ENCODE peak calls at places on chromosome 3, in five cellular contexts. Y, C, N, U and A are unnamed samples.

GRCh38 chr3:179355996-179356395 is 8.5 kb downstream of the MFN1 start:
- DNase-seq in Y (no peak), U (no peak), N (no peak), C (no peak), A (no peak)

GRCh38 chr3:153195480-153195879 is 33.5 kb downstream of the RAP2B start:
- DNase-seq in U (no peak), C (no peak), N (no peak), Y (no peak), A (no peak)

GRCh38 chr3:41710646-41711388 is 251.1 kb downstream of the ULK4 start:
- DNase-seq in N (no peak), C (no peak), U (peak), Y (no peak), A (no peak)

GRCh38 chr3:23806322-23807160 is 786 bp downstream of the UBE2E1 start:
- DNase-seq in Y (peak), U (peak), N (peak), C (peak), A (no peak)

GRCh38 chr3:117264204-117264994 is 554.8 kb downstream of the TUSC7 start:
- DNase-seq in U (no peak), N (no peak), C (no peak), Y (no peak), A (no peak)

GRCh38 chr3:151395806-151396205 is 11.3 kb upstream of the P2RY12 start:
- DNase-seq in Y (no peak), N (no peak), U (peak), C (no peak), A (no peak)

GRCh38 chr3:186841637-186842036 is 873 bp upstream of the ADIPOQ start:
- DNase-seq in Y (no peak), N (no peak), C (no peak), U (no peak), A (no peak)

GRCh38 chr3:42612147-42612680 is 11.7 kb downstream of the NKTR start:
- DNase-seq in Y (no peak), N (no peak), C (no peak), U (no peak), A (no peak)

GRCh38 chr3:137867611-137868010 is 103.5 kb downstream of the SOX14 start:
- DNase-seq in C (no peak), U (no peak), N (no peak), Y (no peak), A (no peak)

GRCh38 chr3:84836961-84837360 is 121.8 kb upstream of the CADM2 start:
- DNase-seq in N (no peak), Y (no peak), C (peak), U (no peak), A (no peak)

GRCh38 chr3:39146083-39146501 is 7.3 kb downstream of the CSRNP1 start:
- DNase-seq in Y (no peak), C (peak), N (no peak), U (no peak), A (peak)

GRCh38 chr3:132220986-132221385 is 96.2 kb upstream of the ACP3 start:
- DNase-seq in N (no peak), C (no peak), Y (no peak), U (no peak), A (no peak)

GRCh38 chr3:161266731-161267150 is 45.6 kb downstream of the NMD3 start:
- DNase-seq in C (no peak), U (peak), Y (no peak), N (no peak), A (no peak)

GRCh38 chr3:13263770-13264467 is 156.2 kb downstream of the NUP210 start:
- DNase-seq in Y (no peak), U (no peak), C (peak), N (no peak), A (no peak)

GRCh38 chr3:122088519-122088918 is 33.4 kb downstream of the CD86 start:
- DNase-seq in C (no peak), Y (no peak), U (no peak), N (no peak), A (no peak)

GRCh38 chr3:168248383-168249047 is 152.8 kb upstream of the GOLIM4 start:
- DNase-seq in U (peak), Y (no peak), N (no peak), C (no peak), A (no peak)

GRCh38 chr3:24923565-24923964 is 428.9 kb upstream of the THRB start:
- DNase-seq in U (no peak), N (no peak), C (no peak), Y (no peak), A (no peak)

GRCh38 chr3:24680214-24680967 is 185.7 kb upstream of the THRB start:
- DNase-seq in U (no peak), N (peak), C (peak), Y (peak), A (no peak)

GRCh38 chr3:56753206-56753605 is 48.5 kb downstream of the ARHGEF3 start:
- DNase-seq in Y (no peak), N (no peak), C (no peak), U (peak), A (no peak)

GRCh38 chr3:118425272-118425837 is 609.3 kb downstream of the IGSF11 start:
- DNase-seq in C (no peak), Y (no peak), N (no peak), U (no peak), A (no peak)

GRCh38 chr3:55819005-55819404 is 331.9 kb upstream of the WNT5A start:
- DNase-seq in N (no peak), C (no peak), Y (no peak), U (no peak), A (no peak)

GRCh38 chr3:143749926-143750325 is 98.3 kb downstream of the SLC9A9 start:
- DNase-seq in N (no peak), C (no peak), U (no peak), Y (no peak), A (no peak)

GRCh38 chr3:172467170-172467824 is 19.0 kb upstream of the GHSR start:
- DNase-seq in U (peak), C (no peak), Y (no peak), N (no peak), A (no peak)

GRCh38 chr3:134372405-134373277 is 1.6 kb downstream of the AMOTL2 start:
- DNase-seq in Y (no peak), U (no peak), N (no peak), C (no peak), A (no peak)

GRCh38 chr3:157336252-157337009 is 100.2 kb upstream of the PTX3 start:
- DNase-seq in C (no peak), U (no peak), N (no peak), Y (no peak), A (no peak)